ENCODE peak calls at places on chromosomes 12 and 14, in nine cellular contexts. Y, Q, S, I, N, G, W, K and M are unnamed samples.

GRCh38 chr12:51242150-51242549 is 3.5 kb downstream of the DAZAP2 start:
- DNase-seq in Y (no peak), Q (peak), S (no peak), I (no peak), N (no peak), G (no peak), W (no peak), K (no peak), M (no peak)

GRCh38 chr14:51023964-51024363 is 70.9 kb downstream of the TRIM9 start:
- DNase-seq in Y (peak), Q (no peak), S (no peak), I (no peak), N (no peak), G (no peak), W (peak), K (no peak), M (no peak)

GRCh38 chr12:88624911-88625310 is 44.6 kb upstream of the KITLG start:
- DNase-seq in Y (peak), Q (no peak), S (no peak), I (no peak), N (no peak), G (no peak), W (peak), K (no peak), M (no peak)

GRCh38 chr12:92612611-92613010 is 90.2 kb upstream of the PLEKHG7 start:
- DNase-seq in Y (no peak), Q (no peak), S (no peak), I (no peak), N (no peak), G (no peak), W (no peak), K (no peak), M (no peak)

GRCh38 chr12:80593766-80594165 is 113.7 kb upstream of the MYF6 start:
- DNase-seq in Y (peak), Q (no peak), S (no peak), I (no peak), N (no peak), G (no peak), W (peak), K (no peak), M (peak)

GRCh38 chr14:104856869-104857860 is 7.9 kb upstream of the CEP170B start:
- DNase-seq in Y (no peak), Q (no peak), S (no peak), I (no peak), N (peak), G (peak), W (no peak), K (no peak), M (no peak)

GRCh38 chr14:104240426-104241157 is 102.2 kb downstream of the KIF26A start:
- DNase-seq in Y (no peak), Q (no peak), S (no peak), I (no peak), N (no peak), G (peak), W (no peak), K (no peak), M (no peak)

GRCh38 chr12:49565119-49565955 is 2.6 kb downstream of the MCRS1 start:
- DNase-seq in Y (no peak), Q (no peak), S (no peak), I (no peak), N (no peak), G (no peak), W (no peak), K (no peak), M (no peak)

GRCh38 chr12:94594443-94594825 is 55.9 kb downstream of the TMCC3 start:
- DNase-seq in Y (peak), Q (no peak), S (no peak), I (no peak), N (no peak), G (no peak), W (no peak), K (no peak), M (no peak)

GRCh38 chr12:12803186-12803585 is 10.0 kb upstream of the DDX47 start:
- DNase-seq in Y (peak), Q (peak), S (no peak), I (peak), N (peak), G (no peak), W (peak), K (no peak), M (peak)

GRCh38 chr14:69739486-69739885 is 27.5 kb upstream of the SRSF5 start:
- DNase-seq in Y (no peak), Q (no peak), S (no peak), I (no peak), N (no peak), G (no peak), W (no peak), K (no peak), M (no peak)

GRCh38 chr12:67752226-67752732 is 103.7 kb downstream of the DYRK2 start:
- DNase-seq in Y (peak), Q (no peak), S (no peak), I (no peak), N (no peak), G (no peak), W (peak), K (no peak), M (no peak)

GRCh38 chr12:78181544-78182162 is 351.0 kb downstream of the NAV3 start:
- DNase-seq in Y (peak), Q (no peak), S (peak), I (no peak), N (no peak), G (no peak), W (peak), K (no peak), M (no peak)

GRCh38 chr14:105927661-105928060 is 401.3 kb downstream of the TMEM121 start:
- DNase-seq in Y (no peak), Q (no peak), S (no peak), I (no peak), N (no peak), G (peak), W (no peak), K (no peak), M (no peak)

GRCh38 chr12:49052451-49053208 is 8.0 kb downstream of the KMT2D start:
- DNase-seq in Y (no peak), Q (no peak), S (no peak), I (no peak), N (no peak), G (no peak), W (no peak), K (no peak), M (no peak)

GRCh38 chr14:90816686-90817436 is 631 bp upstream of the TTC7B start:
- DNase-seq in Y (no peak), Q (no peak), S (no peak), I (no peak), N (no peak), G (no peak), W (no peak), K (no peak), M (no peak)

GRCh38 chr14:90263748-90264449 is 7.5 kb downstream of the PSMC1 start:
- DNase-seq in Y (no peak), Q (no peak), S (no peak), I (no peak), N (no peak), G (no peak), W (no peak), K (no peak), M (no peak)

GRCh38 chr12:96236221-96236822 is 42.1 kb downstream of the ELK3 start:
- DNase-seq in Y (no peak), Q (peak), S (no peak), I (no peak), N (no peak), G (peak), W (peak), K (no peak), M (no peak)

GRCh38 chr12:15216036-15216889 is 5.0 kb downstream of the RERG start:
- DNase-seq in Y (no peak), Q (no peak), S (no peak), I (no peak), N (no peak), G (no peak), W (no peak), K (no peak), M (no peak)

GRCh38 chr12:56635539-56636117 is 5.5 kb upstream of the BAZ2A start:
- DNase-seq in Y (no peak), Q (no peak), S (no peak), I (no peak), N (no peak), G (no peak), W (no peak), K (no peak), M (no peak)

GRCh38 chr12:52423035-52423434 is 11.1 kb downstream of the KRT75 start:
- DNase-seq in Y (no peak), Q (no peak), S (no peak), I (no peak), N (no peak), G (no peak), W (no peak), K (no peak), M (no peak)

GRCh38 chr12:108479364-108480070 is 35.6 kb upstream of the FICD start:
- DNase-seq in Y (no peak), Q (no peak), S (no peak), I (no peak), N (no peak), G (no peak), W (no peak), K (no peak), M (no peak)

GRCh38 chr12:119115296-119115905 is 63.3 kb upstream of the HSPB8 start:
- DNase-seq in Y (peak), Q (peak), S (peak), I (no peak), N (no peak), G (no peak), W (peak), K (no peak), M (peak)